ENCODE peak calls at places on chromosome 15, in five cellular contexts. W, D, H, G and O are unnamed samples. For H3K4me1, the result is how much of the 10 kb centered on the place peaks cover.

GRCh38 chr15:56765252-56765651 is 31.9 kb upstream of the ZNF280D start:
- DNase-seq in W (no peak), D (no peak), H (peak), G (peak), O (peak)

GRCh38 chr15:67744331-67745058 is 80.8 kb upstream of the SKOR1 start:
- DNase-seq in W (no peak), D (no peak), H (no peak), G (peak), O (peak)

GRCh38 chr15:29656636-29657475 is 165.4 kb downstream of the TJP1 start:
- DNase-seq in W (no peak), D (no peak), H (no peak), G (peak), O (no peak)

GRCh38 chr15:71471347-71471746 is 339.0 kb upstream of the NR2E3 start:
- DNase-seq in W (no peak), D (no peak), H (peak), G (no peak), O (no peak)

GRCh38 chr15:68817304-68818087 is 3.2 kb downstream of the ANP32A start:
- DNase-seq in W (peak), D (peak), H (peak), G (peak), O (peak)

GRCh38 chr15:67520276-67520975 is 505 bp upstream of the C15orf61 start:
- DNase-seq in W (no peak), D (no peak), H (peak), G (peak), O (no peak)

GRCh38 chr15:42133892-42134502 is 22.4 kb downstream of the PLA2G4F start:
- DNase-seq in W (no peak), D (no peak), H (peak), G (peak), O (no peak)

GRCh38 chr15:35427091-35427490 is 118.9 kb downstream of the DPH6 start:
- DNase-seq in W (no peak), D (no peak), H (peak), G (peak), O (peak)

GRCh38 chr15:81723758-81724157 is 322.1 kb downstream of the MEX3B start:
- DNase-seq in W (no peak), D (no peak), H (no peak), G (no peak), O (no peak)

GRCh38 chr15:71011503-71012155 is 103.6 kb upstream of the THSD4 start:
- DNase-seq in W (no peak), D (no peak), H (peak), G (peak), O (peak)

GRCh38 chr15:42707068-42707467 is 29.9 kb downstream of the CDAN1 start:
- DNase-seq in W (no peak), D (no peak), H (peak), G (no peak), O (peak)

GRCh38 chr15:52232327-52232726 is 41.1 kb upstream of the GNB5 start:
- DNase-seq in W (no peak), D (no peak), H (no peak), G (no peak), O (no peak)

GRCh38 chr15:75644376-75644775 is 3.3 kb upstream of the SNX33 start:
- DNase-seq in W (no peak), D (no peak), H (peak), G (no peak), O (no peak)

GRCh38 chr15:40873625-40874561 is at the start of gene RHOV:
- DNase-seq in W (peak), D (peak), H (peak), G (peak), O (peak)

GRCh38 chr15:52652984-52653383 is 26.2 kb downstream of the ATOSA start:
- DNase-seq in W (no peak), D (no peak), H (peak), G (peak), O (peak)

GRCh38 chr15:34810455-34811146 is 15.3 kb upstream of the ACTC1 start:
- DNase-seq in W (no peak), D (no peak), H (peak), G (peak), O (peak)

GRCh38 chr15:88621789-88622604 is 857 bp downstream of the AEN start:
- DNase-seq in W (peak), D (no peak), H (peak), G (peak), O (peak)

DNA sequence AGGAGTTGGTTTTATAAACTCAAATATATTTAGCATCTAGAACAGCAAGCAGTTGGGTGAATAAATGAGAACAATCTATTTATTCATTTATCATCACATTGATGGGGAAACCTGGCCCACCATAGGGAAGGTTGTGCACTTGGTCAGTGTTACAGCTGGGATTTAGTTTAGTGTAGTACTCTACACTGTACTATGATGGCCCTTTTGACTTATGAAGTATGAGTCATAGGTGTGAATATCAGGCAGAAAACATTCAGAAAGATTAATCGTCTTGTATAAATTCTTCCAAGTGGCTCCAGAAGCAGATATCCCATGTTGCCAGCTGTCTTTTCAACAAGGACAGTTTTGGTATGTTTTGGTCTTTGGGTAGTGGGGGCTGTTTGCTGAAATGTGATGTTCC is 38.0 kb downstream of the BBS4 start:
- DNase-seq in W (no peak), D (no peak), H (peak), G (no peak), O (peak)
- H3K4me3 ChIP-seq in W (no peak), D (no peak), H (no peak), G (no peak), O (no peak)

DNA sequence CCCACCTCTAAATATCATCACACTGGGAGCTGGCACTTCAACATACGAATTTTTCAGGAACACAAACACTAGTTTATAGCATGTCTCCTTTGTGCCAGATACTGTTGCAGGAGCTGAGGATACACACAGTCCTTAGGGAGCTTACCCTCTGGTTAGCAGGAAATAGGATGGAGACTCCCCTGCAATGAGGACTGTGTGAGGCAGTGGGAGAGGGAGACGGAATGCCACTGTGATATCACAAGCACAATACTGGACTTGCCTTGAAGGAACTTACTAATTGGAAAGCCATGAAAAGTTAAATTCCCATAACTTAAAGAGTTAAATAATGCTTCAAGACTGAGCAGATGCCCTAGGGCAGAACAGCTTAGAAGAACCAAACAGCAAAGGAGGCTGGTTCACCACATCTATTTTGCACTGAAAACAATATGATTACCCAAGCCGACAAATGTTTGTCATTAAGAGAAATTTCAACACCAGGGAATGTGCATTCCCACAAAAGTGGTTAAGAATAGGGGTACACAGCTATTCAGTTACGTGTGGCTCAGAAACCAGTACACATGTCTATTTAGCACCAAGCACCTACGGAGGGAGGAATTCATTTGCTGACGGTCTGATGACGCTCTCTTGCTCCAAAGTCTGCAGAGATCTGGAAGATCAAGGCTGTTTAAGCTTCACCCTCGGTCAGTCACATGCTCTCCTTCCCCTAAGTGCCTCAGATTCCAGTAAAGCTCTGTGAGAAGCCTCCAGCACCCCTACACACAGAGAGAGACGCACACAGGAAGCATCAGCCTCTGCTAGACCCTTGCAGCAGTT is 5.2 kb downstream of the TBC1D2B start:
- DNase-seq in W (no peak), D (no peak), H (peak), G (peak), O (no peak)
- H3K4me1 ChIP-seq in W (half or more), D (under half), H (under half), G (under half), O (half or more)

DNA sequence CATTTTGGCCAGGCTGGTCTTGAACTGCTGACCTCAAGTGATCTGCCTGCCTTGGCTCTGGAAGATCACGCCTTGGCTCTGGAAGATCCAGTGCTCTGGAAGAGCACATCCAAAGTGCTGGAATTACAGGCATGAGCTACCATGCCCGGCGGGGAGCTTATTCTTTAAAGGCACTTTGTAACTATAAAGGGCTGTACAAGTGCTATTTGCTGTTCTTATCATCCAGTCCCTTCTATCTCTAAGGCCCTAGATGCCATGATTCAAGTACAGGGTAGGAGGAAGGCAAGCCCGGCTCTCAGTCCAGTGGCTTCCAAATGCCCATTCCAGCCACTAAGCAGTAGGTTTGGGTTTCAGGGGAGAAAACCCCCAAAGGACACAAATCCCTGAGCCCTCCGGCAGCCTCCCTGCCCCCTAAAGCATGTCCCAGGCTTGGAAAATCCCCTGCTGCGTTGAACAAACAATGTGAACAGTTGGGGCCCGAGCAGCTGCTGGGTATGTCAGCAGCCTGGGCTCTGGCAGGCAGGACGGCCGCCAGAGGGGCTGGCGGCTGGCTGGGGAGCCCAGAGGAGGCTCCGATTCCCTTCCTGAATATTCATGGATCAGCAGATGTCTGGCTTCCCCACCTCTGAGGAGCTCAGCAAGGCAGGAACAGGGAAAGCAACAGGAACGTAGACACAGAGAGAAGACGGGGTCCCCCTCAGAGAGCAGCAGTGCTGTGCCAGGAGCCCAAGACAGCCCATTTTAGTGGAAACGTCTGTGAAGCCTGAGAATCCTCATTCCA is 7.7 kb downstream of the IGDCC4 start:
- DNase-seq in W (no peak), D (no peak), H (peak), G (peak), O (peak)
- H3K4me3 ChIP-seq in W (no peak), D (no peak), H (no peak), G (no peak), O (peak)

GRCh38 chr15:64006642-64007041 is 39.6 kb downstream of the DAPK2 start:
- DNase-seq in W (no peak), D (no peak), H (no peak), G (no peak), O (no peak)
- H3K4me1 ChIP-seq in W (under half), D (under half), H (under half), G (under half), O (under half)